ENCODE peak calls at places on chromosomes 12 and 14, in four cellular contexts. One of them, this sample, is unnamed.

GRCh38 chr12:50589650-50590435 is 85.1 kb downstream of the DIP2B start:
- DNase-seq in HCT116: no peak
- DNase-seq in K562: no peak
- DNase-seq in GM12878: no peak
- DNase-seq in this sample: no peak

GRCh38 chr12:18546399-18546798 is 191.4 kb downstream of the PLCZ1 start:
- DNase-seq in GM12878: no peak
- DNase-seq in K562: no peak
- DNase-seq in HCT116: no peak
- DNase-seq in this sample: no peak

GRCh38 chr14:67221248-67221981 is 19.8 kb upstream of the PALS1 start:
- DNase-seq in GM12878: no peak
- DNase-seq in K562: no peak
- DNase-seq in HCT116: peak
- DNase-seq in this sample: no peak

GRCh38 chr12:57604454-57605307 is at the start of gene DTX3:
- DNase-seq in K562: no peak
- DNase-seq in HCT116: no peak
- DNase-seq in GM12878: no peak
- DNase-seq in this sample: no peak

GRCh38 chr12:13192719-13193118 is 3.8 kb upstream of the EMP1 start:
- DNase-seq in K562: no peak
- DNase-seq in GM12878: no peak
- DNase-seq in HCT116: no peak
- DNase-seq in this sample: no peak

GRCh38 chr14:71206123-71206522 is 298.9 kb downstream of the PCNX1 start:
- DNase-seq in K562: no peak
- DNase-seq in GM12878: no peak
- DNase-seq in HCT116: no peak
- DNase-seq in this sample: no peak

GRCh38 chr12:42921741-42922511 is 332.4 kb upstream of the PRICKLE1 start:
- DNase-seq in GM12878: no peak
- DNase-seq in HCT116: no peak
- DNase-seq in K562: no peak
- DNase-seq in this sample: no peak

GRCh38 chr12:130783110-130783715 is 55.8 kb downstream of the STX2 start:
- DNase-seq in HCT116: no peak
- DNase-seq in K562: no peak
- DNase-seq in GM12878: no peak
- DNase-seq in this sample: no peak

GRCh38 chr12:92133166-92133565 is 12.5 kb downstream of the BTG1 start:
- DNase-seq in HCT116: no peak
- DNase-seq in GM12878: no peak
- DNase-seq in K562: no peak
- DNase-seq in this sample: no peak

GRCh38 chr14:80621701-80622100 is 319.8 kb downstream of the CEP128 start:
- DNase-seq in HCT116: peak
- DNase-seq in GM12878: no peak
- DNase-seq in K562: no peak
- DNase-seq in this sample: no peak

GRCh38 chr14:33062476-33062875 is 123.8 kb downstream of the NPAS3 start:
- DNase-seq in HCT116: no peak
- DNase-seq in K562: no peak
- DNase-seq in GM12878: no peak
- DNase-seq in this sample: no peak

GRCh38 chr12:91072931-91073330 is 15.1 kb upstream of the KERA start:
- DNase-seq in K562: no peak
- DNase-seq in HCT116: no peak
- DNase-seq in GM12878: no peak
- DNase-seq in this sample: no peak

GRCh38 chr12:53868516-53868986 is 70.1 kb upstream of the HOXC13 start:
- DNase-seq in GM12878: no peak
- DNase-seq in K562: no peak
- DNase-seq in HCT116: no peak
- DNase-seq in this sample: no peak

GRCh38 chr12:1328385-1328784 is 266.0 kb downstream of the FBXL14 start:
- DNase-seq in HCT116: no peak
- DNase-seq in K562: no peak
- DNase-seq in GM12878: no peak
- DNase-seq in this sample: no peak
- TF ChIP-seq EGR1 in HCT116: no peak
- TF ChIP-seq EGR1 in K562: no peak
- TF ChIP-seq EGR1 in GM12878: no peak
- TF ChIP-seq EGR1 in this sample: no peak

GRCh38 chr14:59463773-59464650 is 1.2 kb downstream of the GPR135 start:
- DNase-seq in K562: no peak
- DNase-seq in HCT116: no peak
- DNase-seq in GM12878: no peak
- DNase-seq in this sample: peak
- TF ChIP-seq EGR1 in K562: no peak
- TF ChIP-seq EGR1 in HCT116: no peak
- TF ChIP-seq EGR1 in GM12878: no peak
- TF ChIP-seq EGR1 in this sample: no peak

GRCh38 chr14:105167303-105168092 is 1.1 kb downstream of the JAG2 start:
- DNase-seq in HCT116: no peak
- DNase-seq in GM12878: no peak
- DNase-seq in K562: peak
- DNase-seq in this sample: no peak
- TF ChIP-seq EGR1 in HCT116: no peak
- TF ChIP-seq EGR1 in GM12878: no peak
- TF ChIP-seq EGR1 in K562: peak
- TF ChIP-seq EGR1 in this sample: no peak

GRCh38 chr12:102232446-102232845 is 34.8 kb upstream of the PMCH start:
- DNase-seq in K562: no peak
- DNase-seq in HCT116: no peak
- DNase-seq in GM12878: no peak
- DNase-seq in this sample: no peak

DNA sequence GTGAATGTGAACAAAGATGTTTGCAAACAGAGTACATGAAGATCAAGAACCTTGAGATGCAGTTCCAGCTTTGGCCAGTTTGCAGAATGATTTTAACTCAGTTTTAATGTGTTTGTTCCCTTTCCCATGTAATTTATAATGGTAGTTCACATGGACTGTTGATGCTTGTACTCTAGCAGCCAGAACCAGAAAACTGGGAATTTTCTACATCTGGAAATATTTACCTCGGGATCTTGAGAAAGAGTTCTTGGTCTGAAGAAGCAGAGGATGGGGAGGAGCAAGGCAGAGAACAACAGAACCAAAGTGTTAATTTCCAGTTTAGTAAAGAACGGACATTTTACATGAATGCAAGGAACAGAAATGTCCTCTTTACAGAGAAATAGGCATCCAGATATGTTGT is 37.0 kb upstream of the PMCH start:
- DNase-seq in GM12878: no peak
- DNase-seq in K562: no peak
- DNase-seq in HCT116: no peak
- DNase-seq in this sample: no peak
- TF ChIP-seq EGR1 in GM12878: no peak
- TF ChIP-seq EGR1 in K562: no peak
- TF ChIP-seq EGR1 in HCT116: no peak
- TF ChIP-seq EGR1 in this sample: no peak